ENCODE peak calls at places on chromosomes 4 and X, in four cellular contexts. A is tibial artery; J is CD8-positive, alpha-beta T cell; M is heart left ventricle. U is an unnamed sample.

GRCh38 chrX:110425222-110425621 is 66.6 kb downstream of the RTL9 start:
- DNase-seq in A (no peak), J (no peak), M (no peak), U (no peak)

GRCh38 chr4:147714575-147715401 is 17.1 kb upstream of the ARHGAP10 start:
- DNase-seq in A (peak), J (no peak), M (no peak), U (no peak)

GRCh38 chr4:2962614-2963184 is 507 bp downstream of the NOP14 start:
- DNase-seq in A (no peak), J (no peak), M (no peak), U (peak)

GRCh38 chrX:2632533-2633504 is 58.3 kb upstream of the CD99 start:
- DNase-seq in A (no peak), J (no peak), M (no peak), U (no peak)

GRCh38 chr4:165133150-165133549 is 20.5 kb upstream of the TMEM192 start:
- DNase-seq in A (no peak), J (no peak), M (no peak), U (no peak)

GRCh38 chr4:55186700-55187099 is 61.3 kb upstream of the KDR start:
- DNase-seq in A (no peak), J (no peak), M (no peak), U (no peak)

GRCh38 chrX:11756354-11757318 is 1.4 kb upstream of the MSL3 start:
- DNase-seq in A (no peak), J (no peak), M (no peak), U (no peak)

GRCh38 chr4:90234916-90235547 is 107.8 kb downstream of the CCSER1 start:
- DNase-seq in A (no peak), J (no peak), M (peak), U (no peak)

GRCh38 chr4:19675172-19675811 is 576.4 kb upstream of the SLIT2 start:
- DNase-seq in A (peak), J (no peak), M (peak), U (no peak)

GRCh38 chr4:159009521-159009920 is 93.4 kb upstream of the RAPGEF2 start:
- DNase-seq in A (no peak), J (no peak), M (no peak), U (no peak)

GRCh38 chr4:153115322-153116100 is 88.7 kb upstream of the TRIM2 start:
- DNase-seq in A (no peak), J (peak), M (peak), U (peak)

GRCh38 chrX:134671207-134671750 is 13.0 kb upstream of the PLAC1 start:
- DNase-seq in A (no peak), J (no peak), M (no peak), U (no peak)

GRCh38 chr4:85147481-85148076 is 181.1 kb upstream of the WDFY3 start:
- DNase-seq in A (no peak), J (no peak), M (peak), U (peak)

GRCh38 chrX:17374619-17375360 is at the start of gene NHS:
- DNase-seq in A (peak), J (no peak), M (peak), U (no peak)

GRCh38 chrX:41381685-41382084 is 47.7 kb downstream of the DDX3X start:
- DNase-seq in A (peak), J (no peak), M (peak), U (no peak)

GRCh38 chrX:129593137-129593536 is 53.1 kb downstream of the OCRL start:
- DNase-seq in A (no peak), J (no peak), M (no peak), U (no peak)

GRCh38 chrX:136273986-136274385 is 22.8 kb upstream of the MAP7D3 start:
- DNase-seq in A (no peak), J (no peak), M (no peak), U (peak)

GRCh38 chr4:68368566-68369473 is 18.9 kb upstream of the YTHDC1 start:
- DNase-seq in A (no peak), J (no peak), M (no peak), U (no peak)

GRCh38 chrX:150935466-150935865 is 37.0 kb upstream of the CD99L2 start:
- DNase-seq in A (no peak), J (no peak), M (no peak), U (no peak)

GRCh38 chr4:145885666-145886065 is 53.0 kb downstream of the ZNF827 start:
- DNase-seq in A (no peak), J (no peak), M (no peak), U (no peak)

GRCh38 chr4:124948976-124949597 is 236.6 kb upstream of the ANKRD50 start:
- DNase-seq in A (no peak), J (no peak), M (no peak), U (no peak)

GRCh38 chr4:107931775-107932321 is 499 bp downstream of the CYP2U1 start:
- DNase-seq in A (peak), J (peak), M (peak), U (no peak)

GRCh38 chrX:12610079-12610478 is 181.1 kb upstream of the PRPS2 start:
- DNase-seq in A (no peak), J (no peak), M (no peak), U (no peak)

GRCh38 chr4:184960505-184960971 is 57.8 kb upstream of the HELT start:
- DNase-seq in A (no peak), J (no peak), M (no peak), U (no peak)

GRCh38 chrX:133575501-133575900 is 160.2 kb upstream of the GPC4 start:
- DNase-seq in A (no peak), J (no peak), M (no peak), U (no peak)

GRCh38 chr4:164748375-164748774 is 5.6 kb upstream of the SMIM31 start:
- DNase-seq in A (no peak), J (no peak), M (no peak), U (no peak)

GRCh38 chr4:43587746-43588145 is 695.2 kb downstream of the GRXCR1 start:
- DNase-seq in A (no peak), J (no peak), M (no peak), U (no peak)

GRCh38 chrX:43002526-43003203 is 224.7 kb upstream of the PPP1R2C start:
- DNase-seq in A (no peak), J (no peak), M (no peak), U (no peak)

GRCh38 chr4:156113138-156113537 is 159.5 kb upstream of the CTSO start:
- DNase-seq in A (no peak), J (no peak), M (no peak), U (no peak)

GRCh38 chr4:8838296-8838695 is 33.3 kb downstream of the HMX1 start:
- DNase-seq in A (no peak), J (no peak), M (no peak), U (no peak)

GRCh38 chr4:98446499-98447375 is 185.6 kb downstream of the RAP1GDS1 start:
- DNase-seq in A (no peak), J (peak), M (no peak), U (no peak)

GRCh38 chr4:73234712-73235111 is 23.9 kb downstream of the ANKRD17 start:
- DNase-seq in A (no peak), J (no peak), M (no peak), U (no peak)

GRCh38 chr4:142549726-142550463 is 296.2 kb downstream of the INPP4B start:
- DNase-seq in A (no peak), J (no peak), M (no peak), U (no peak)

GRCh38 chrX:118644378-118644777 is 83.0 kb upstream of the IL13RA1 start:
- DNase-seq in A (no peak), J (no peak), M (no peak), U (no peak)

DNA sequence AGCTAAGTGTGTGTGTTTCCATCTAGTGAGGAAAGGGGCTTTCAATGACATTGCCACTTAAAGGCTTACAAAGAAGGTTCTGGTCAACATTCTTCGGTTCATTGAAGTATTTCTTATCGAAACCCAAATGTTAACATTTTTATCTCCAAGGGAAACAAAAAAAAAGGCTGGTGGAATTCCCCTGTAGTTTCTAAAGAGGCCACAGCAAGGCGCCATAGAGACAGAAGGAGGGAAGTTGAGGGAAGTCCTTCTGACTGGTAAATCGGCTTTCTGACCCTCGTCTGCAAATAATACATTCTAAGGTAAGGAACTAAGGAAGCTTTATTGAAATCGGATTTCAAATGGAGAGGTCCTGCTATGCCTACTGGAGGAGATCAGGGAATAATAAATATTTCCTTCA is 1.7 kb upstream of the ZFP42 start:
- DNase-seq in A (no peak), J (no peak), M (no peak), U (no peak)
- TF ChIP-seq CTCF in A (no peak), J (no peak), M (no peak), U (no peak)

DNA sequence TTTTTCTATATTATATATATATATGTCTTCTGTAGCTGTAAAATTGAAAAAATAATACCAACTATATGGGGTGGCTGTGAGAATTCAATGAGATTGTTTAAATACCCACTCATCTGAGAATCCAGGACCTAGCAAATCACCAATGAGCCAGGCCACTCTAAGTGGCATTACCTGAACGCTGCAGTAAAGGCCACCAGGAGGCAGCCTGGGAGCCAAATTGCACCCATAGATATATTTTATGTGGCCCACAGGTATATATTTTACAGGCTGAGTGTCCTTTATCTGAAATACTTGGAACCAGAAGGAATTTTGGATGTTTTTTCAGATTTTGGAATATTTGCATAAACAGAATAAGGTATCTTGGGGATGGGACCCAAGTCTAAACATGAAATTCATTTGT is 58.2 kb upstream of the C4orf50 start:
- DNase-seq in A (no peak), J (no peak), M (no peak), U (no peak)
- TF ChIP-seq CTCF in A (no peak), J (no peak), M (no peak), U (peak)

DNA sequence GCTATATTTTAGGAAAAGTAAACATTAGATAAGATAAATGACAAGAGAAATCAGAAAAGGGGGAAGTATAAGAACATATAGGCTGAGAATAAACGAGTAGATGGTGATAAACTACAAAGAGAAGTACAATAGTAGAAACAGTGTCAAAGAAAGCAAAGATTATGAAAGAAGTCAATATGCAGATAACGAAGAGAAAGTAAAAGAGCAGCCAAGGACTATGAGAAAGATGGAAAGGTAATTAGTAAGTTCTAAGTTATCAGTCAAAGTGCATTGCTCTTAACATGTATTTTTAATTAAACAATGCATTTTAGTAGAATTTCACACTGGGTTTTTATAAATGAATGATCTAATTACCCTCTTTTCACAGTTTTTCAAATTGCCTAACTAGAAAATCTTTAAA is 1801.3 kb upstream of the PCDH10 start:
- DNase-seq in A (no peak), J (no peak), M (no peak), U (no peak)
- TF ChIP-seq CTCF in A (no peak), J (no peak), M (no peak), U (no peak)

DNA sequence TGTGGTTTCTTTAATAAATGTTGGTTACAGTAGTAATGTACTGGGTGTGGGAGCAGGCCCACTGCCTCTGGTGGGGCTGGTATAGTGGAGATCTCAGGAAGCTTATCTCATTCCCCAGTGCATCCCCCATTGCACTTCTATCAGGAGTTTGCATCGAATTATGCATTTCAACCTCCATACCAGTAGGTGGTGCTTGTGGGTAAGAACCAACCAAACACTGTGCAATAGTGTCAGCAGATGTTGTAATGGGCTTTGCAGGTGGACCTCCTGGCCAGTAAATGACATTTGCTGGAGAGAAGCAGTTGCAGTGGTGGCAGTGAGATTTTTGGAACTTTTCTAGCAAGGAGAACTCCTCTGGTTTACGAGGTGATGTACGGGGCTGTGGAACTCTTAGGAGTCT is 150.6 kb downstream of the POU3F4 start:
- DNase-seq in A (no peak), J (no peak), M (no peak), U (no peak)
- TF ChIP-seq CTCF in A (no peak), J (no peak), M (no peak), U (peak)

GRCh38 chr4:96395747-96396146 is 555.9 kb downstream of the PDHA2 start:
- DNase-seq in A (no peak), J (no peak), M (no peak), U (no peak)
- TF ChIP-seq CTCF in A (no peak), J (no peak), M (no peak), U (no peak)

GRCh38 chr4:121397434-121397833 is 16.6 kb upstream of the QRFPR start:
- DNase-seq in A (no peak), J (no peak), M (no peak), U (no peak)
- TF ChIP-seq CTCF in A (no peak), J (no peak), M (no peak), U (no peak)